ENCODE peak calls at places on chromosomes 13 and 19, in eight cellular contexts. One of them, this sample, is unnamed.

GRCh38 chr13:61286148-61286745 is 129.4 kb downstream of the PCDH20 start:
- DNase-seq in PC-3: peak; percentile 42
- DNase-seq in astrocyte of the spinal cord: no peak
- DNase-seq in neural progenitor cell: peak; percentile 53
- DNase-seq in neuronal stem cell: peak; percentile 2
- DNase-seq in foreskin fibroblast: no peak
- DNase-seq in CD8-positive, alpha-beta T cell: no peak
- DNase-seq in cardiac fibroblast: no peak
- DNase-seq in this sample: no peak

GRCh38 chr19:53908106-53908932 is 759 bp upstream of the CACNG7 start:
- DNase-seq in PC-3: peak; percentile 58
- DNase-seq in cardiac fibroblast: peak; percentile 54
- DNase-seq in neuronal stem cell: peak; percentile 77
- DNase-seq in foreskin fibroblast: peak; percentile 51
- DNase-seq in CD8-positive, alpha-beta T cell: no peak
- DNase-seq in neural progenitor cell: peak; percentile 88
- DNase-seq in astrocyte of the spinal cord: peak; percentile 23
- DNase-seq in this sample: peak; percentile 80

GRCh38 chr19:7902796-7903243 is 857 bp upstream of the MAP2K7 start:
- DNase-seq in PC-3: peak; percentile 35
- DNase-seq in neuronal stem cell: no peak
- DNase-seq in cardiac fibroblast: no peak
- DNase-seq in foreskin fibroblast: no peak
- DNase-seq in astrocyte of the spinal cord: no peak
- DNase-seq in CD8-positive, alpha-beta T cell: no peak
- DNase-seq in neural progenitor cell: no peak
- DNase-seq in this sample: no peak

GRCh38 chr19:51441410-51442390 is 16.6 kb downstream of the SIGLEC8 start:
- DNase-seq in foreskin fibroblast: no peak
- DNase-seq in CD8-positive, alpha-beta T cell: peak; percentile 72
- DNase-seq in cardiac fibroblast: no peak
- DNase-seq in neuronal stem cell: no peak
- DNase-seq in astrocyte of the spinal cord: no peak
- DNase-seq in neural progenitor cell: no peak
- DNase-seq in PC-3: peak; percentile 69
- DNase-seq in this sample: peak; percentile 90

GRCh38 chr13:113901642-113902041 is 37.8 kb upstream of the GAS6 start:
- DNase-seq in cardiac fibroblast: no peak
- DNase-seq in neural progenitor cell: no peak
- DNase-seq in astrocyte of the spinal cord: no peak
- DNase-seq in neuronal stem cell: no peak
- DNase-seq in CD8-positive, alpha-beta T cell: no peak
- DNase-seq in foreskin fibroblast: no peak
- DNase-seq in PC-3: no peak
- DNase-seq in this sample: no peak

GRCh38 chr19:37986048-37986750 is 79.2 kb downstream of the SIPA1L3 start:
- DNase-seq in cardiac fibroblast: no peak
- DNase-seq in PC-3: no peak
- DNase-seq in CD8-positive, alpha-beta T cell: no peak
- DNase-seq in astrocyte of the spinal cord: no peak
- DNase-seq in foreskin fibroblast: no peak
- DNase-seq in neuronal stem cell: no peak
- DNase-seq in neural progenitor cell: no peak
- DNase-seq in this sample: peak; percentile 72

GRCh38 chr13:56189439-56189838 is 951.3 kb upstream of the PRR20A start:
- DNase-seq in cardiac fibroblast: no peak
- DNase-seq in foreskin fibroblast: no peak
- DNase-seq in CD8-positive, alpha-beta T cell: no peak
- DNase-seq in PC-3: no peak
- DNase-seq in neural progenitor cell: no peak
- DNase-seq in neuronal stem cell: no peak
- DNase-seq in astrocyte of the spinal cord: no peak
- DNase-seq in this sample: no peak

GRCh38 chr19:41324921-41325639 is 15.1 kb downstream of the CCDC97 start:
- DNase-seq in CD8-positive, alpha-beta T cell: no peak
- DNase-seq in PC-3: peak; percentile 55
- DNase-seq in astrocyte of the spinal cord: peak; percentile 83
- DNase-seq in foreskin fibroblast: peak; percentile 75
- DNase-seq in neuronal stem cell: no peak
- DNase-seq in cardiac fibroblast: peak; percentile 90
- DNase-seq in neural progenitor cell: peak; percentile 60
- DNase-seq in this sample: peak; percentile 87

GRCh38 chr19:11138659-11139526 is 16.7 kb downstream of the SPC24 start:
- DNase-seq in neuronal stem cell: peak; percentile 57
- DNase-seq in neural progenitor cell: peak; percentile 78
- DNase-seq in PC-3: peak; percentile 89
- DNase-seq in foreskin fibroblast: peak; percentile 89
- DNase-seq in CD8-positive, alpha-beta T cell: no peak
- DNase-seq in cardiac fibroblast: peak; percentile 83
- DNase-seq in astrocyte of the spinal cord: peak; percentile 81
- DNase-seq in this sample: peak; percentile 77

GRCh38 chr19:10115392-10116084 is 4.0 kb downstream of the P2RY11 start:
- DNase-seq in foreskin fibroblast: no peak
- DNase-seq in CD8-positive, alpha-beta T cell: no peak
- DNase-seq in neuronal stem cell: no peak
- DNase-seq in PC-3: peak; percentile 15
- DNase-seq in cardiac fibroblast: peak; percentile 8
- DNase-seq in astrocyte of the spinal cord: no peak
- DNase-seq in neural progenitor cell: no peak
- DNase-seq in this sample: peak; percentile 80

GRCh38 chr19:43784251-43784980 is 3.6 kb upstream of the KCNN4 start:
- DNase-seq in cardiac fibroblast: peak; percentile 84
- DNase-seq in astrocyte of the spinal cord: peak; percentile 86
- DNase-seq in foreskin fibroblast: peak; percentile 77
- DNase-seq in neuronal stem cell: no peak
- DNase-seq in PC-3: peak; percentile 87
- DNase-seq in CD8-positive, alpha-beta T cell: peak; percentile 50
- DNase-seq in neural progenitor cell: no peak
- DNase-seq in this sample: no peak

GRCh38 chr13:46664195-46664594 is 111.2 kb downstream of the LRCH1 start:
- DNase-seq in foreskin fibroblast: no peak
- DNase-seq in neuronal stem cell: no peak
- DNase-seq in cardiac fibroblast: no peak
- DNase-seq in CD8-positive, alpha-beta T cell: no peak
- DNase-seq in astrocyte of the spinal cord: no peak
- DNase-seq in neural progenitor cell: no peak
- DNase-seq in PC-3: no peak
- DNase-seq in this sample: no peak

GRCh38 chr19:22144394-22144793 is 52.4 kb downstream of the ZNF676 start:
- DNase-seq in neural progenitor cell: peak; percentile 27
- DNase-seq in foreskin fibroblast: no peak
- DNase-seq in cardiac fibroblast: peak; percentile 35
- DNase-seq in astrocyte of the spinal cord: peak; percentile 16
- DNase-seq in neuronal stem cell: peak; percentile 9
- DNase-seq in PC-3: no peak
- DNase-seq in CD8-positive, alpha-beta T cell: no peak
- DNase-seq in this sample: no peak

GRCh38 chr13:75404721-75405120 is 77.2 kb downstream of the TBC1D4 start:
- DNase-seq in PC-3: no peak
- DNase-seq in cardiac fibroblast: no peak
- DNase-seq in neuronal stem cell: no peak
- DNase-seq in foreskin fibroblast: no peak
- DNase-seq in CD8-positive, alpha-beta T cell: no peak
- DNase-seq in neural progenitor cell: no peak
- DNase-seq in astrocyte of the spinal cord: no peak
- DNase-seq in this sample: no peak

GRCh38 chr13:97283888-97284287 is 61.8 kb downstream of the MBNL2 start:
- DNase-seq in neuronal stem cell: no peak
- DNase-seq in foreskin fibroblast: no peak
- DNase-seq in cardiac fibroblast: no peak
- DNase-seq in astrocyte of the spinal cord: no peak
- DNase-seq in neural progenitor cell: no peak
- DNase-seq in CD8-positive, alpha-beta T cell: no peak
- DNase-seq in PC-3: no peak
- DNase-seq in this sample: no peak

GRCh38 chr19:46598372-46598917 is 2.7 kb upstream of the CALM3 start:
- DNase-seq in foreskin fibroblast: no peak
- DNase-seq in neuronal stem cell: no peak
- DNase-seq in PC-3: no peak
- DNase-seq in astrocyte of the spinal cord: no peak
- DNase-seq in cardiac fibroblast: no peak
- DNase-seq in neural progenitor cell: no peak
- DNase-seq in CD8-positive, alpha-beta T cell: no peak
- DNase-seq in this sample: no peak

GRCh38 chr13:56338421-56338820 is 802.3 kb upstream of the PRR20A start:
- DNase-seq in CD8-positive, alpha-beta T cell: no peak
- DNase-seq in PC-3: no peak
- DNase-seq in foreskin fibroblast: no peak
- DNase-seq in cardiac fibroblast: no peak
- DNase-seq in neural progenitor cell: no peak
- DNase-seq in neuronal stem cell: no peak
- DNase-seq in astrocyte of the spinal cord: no peak
- DNase-seq in this sample: no peak

GRCh38 chr13:32911506-32911905 is 104.7 kb upstream of the KL start:
- DNase-seq in neuronal stem cell: peak; percentile 9
- DNase-seq in astrocyte of the spinal cord: peak; percentile 38
- DNase-seq in foreskin fibroblast: peak; percentile 34
- DNase-seq in neural progenitor cell: peak; percentile 54
- DNase-seq in PC-3: peak; percentile 61
- DNase-seq in cardiac fibroblast: peak; percentile 67
- DNase-seq in CD8-positive, alpha-beta T cell: no peak
- DNase-seq in this sample: no peak

DNA sequence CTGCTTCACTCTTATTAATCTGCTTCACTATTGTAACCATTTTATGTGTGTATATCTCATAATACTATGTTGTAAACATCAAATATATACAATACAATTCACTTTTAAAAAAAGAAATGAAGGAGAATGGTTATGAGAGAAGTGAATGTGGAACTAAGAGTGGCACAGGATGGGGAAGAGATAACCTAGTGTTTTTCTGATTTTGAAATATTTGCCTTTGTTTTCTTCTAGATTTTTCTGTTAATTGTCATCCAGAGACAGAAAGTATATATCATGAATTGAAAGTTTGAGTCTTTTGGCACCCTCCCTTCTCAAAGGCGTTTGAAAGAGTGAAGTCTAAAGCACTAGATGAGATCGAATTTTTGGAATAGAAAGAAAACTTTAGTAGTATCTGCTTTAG is 2.8 kb downstream of the DNAJC3 start:
- DNase-seq in CD8-positive, alpha-beta T cell: no peak
- DNase-seq in neural progenitor cell: no peak
- DNase-seq in PC-3: no peak
- DNase-seq in cardiac fibroblast: no peak
- DNase-seq in foreskin fibroblast: no peak
- DNase-seq in astrocyte of the spinal cord: no peak
- DNase-seq in neuronal stem cell: no peak
- DNase-seq in this sample: no peak
- H3K4me3 ChIP-seq in CD8-positive, alpha-beta T cell: no peak overlapping the region
- H3K4me3 ChIP-seq in neural progenitor cell: no peak overlapping the region
- H3K4me3 ChIP-seq in PC-3: peak overlapping the region; percentile 98
- H3K4me3 ChIP-seq in cardiac fibroblast: no peak overlapping the region
- H3K4me3 ChIP-seq in foreskin fibroblast: no peak overlapping the region
- H3K4me3 ChIP-seq in astrocyte of the spinal cord: no peak overlapping the region
- H3K4me3 ChIP-seq in neuronal stem cell: no peak overlapping the region
- H3K4me3 ChIP-seq in this sample: peak overlapping the region; percentile 81

GRCh38 chr19:4390862-4391693 is 9.3 kb downstream of the SH3GL1 start:
- DNase-seq in foreskin fibroblast: no peak
- DNase-seq in neuronal stem cell: no peak
- DNase-seq in PC-3: no peak
- DNase-seq in cardiac fibroblast: no peak
- DNase-seq in astrocyte of the spinal cord: no peak
- DNase-seq in neural progenitor cell: no peak
- DNase-seq in CD8-positive, alpha-beta T cell: no peak
- DNase-seq in this sample: no peak
- H3K4me3 ChIP-seq in foreskin fibroblast: no peak overlapping the region
- H3K4me3 ChIP-seq in neuronal stem cell: peak overlapping the region; percentile 28
- H3K4me3 ChIP-seq in PC-3: no peak overlapping the region
- H3K4me3 ChIP-seq in cardiac fibroblast: peak overlapping the region; percentile 5
- H3K4me3 ChIP-seq in astrocyte of the spinal cord: no peak overlapping the region
- H3K4me3 ChIP-seq in neural progenitor cell: peak overlapping the region; percentile 30
- H3K4me3 ChIP-seq in CD8-positive, alpha-beta T cell: no peak overlapping the region
- H3K4me3 ChIP-seq in this sample: no peak overlapping the region

GRCh38 chr13:110305001-110305400 is 2.0 kb downstream of the COL4A1 start:
- DNase-seq in astrocyte of the spinal cord: no peak
- DNase-seq in cardiac fibroblast: peak; percentile 42
- DNase-seq in foreskin fibroblast: no peak
- DNase-seq in PC-3: no peak
- DNase-seq in neuronal stem cell: no peak
- DNase-seq in CD8-positive, alpha-beta T cell: no peak
- DNase-seq in neural progenitor cell: no peak
- DNase-seq in this sample: no peak
- H3K4me3 ChIP-seq in astrocyte of the spinal cord: peak overlapping the region; percentile 77
- H3K4me3 ChIP-seq in cardiac fibroblast: peak overlapping the region; percentile 88
- H3K4me3 ChIP-seq in foreskin fibroblast: peak overlapping the region; percentile 87
- H3K4me3 ChIP-seq in PC-3: peak overlapping the region; percentile 72
- H3K4me3 ChIP-seq in neuronal stem cell: no peak overlapping the region
- H3K4me3 ChIP-seq in CD8-positive, alpha-beta T cell: no peak overlapping the region
- H3K4me3 ChIP-seq in neural progenitor cell: peak overlapping the region; percentile 94
- H3K4me3 ChIP-seq in this sample: peak overlapping the region; percentile 49

GRCh38 chr13:77696006-77696862 is 1.3 kb upstream of the SLAIN1 start:
- DNase-seq in astrocyte of the spinal cord: peak; percentile 21
- DNase-seq in CD8-positive, alpha-beta T cell: no peak
- DNase-seq in cardiac fibroblast: no peak
- DNase-seq in foreskin fibroblast: no peak
- DNase-seq in PC-3: peak; percentile 47
- DNase-seq in neuronal stem cell: peak; percentile 37
- DNase-seq in neural progenitor cell: peak; percentile 69
- DNase-seq in this sample: no peak

GRCh38 chr13:77699059-77699680 is 1.7 kb downstream of the SLAIN1 start:
- DNase-seq in PC-3: no peak
- DNase-seq in neural progenitor cell: no peak
- DNase-seq in foreskin fibroblast: no peak
- DNase-seq in astrocyte of the spinal cord: no peak
- DNase-seq in CD8-positive, alpha-beta T cell: no peak
- DNase-seq in neuronal stem cell: no peak
- DNase-seq in cardiac fibroblast: no peak
- DNase-seq in this sample: no peak

GRCh38 chr13:77698211-77699058 is 948 bp downstream of the SLAIN1 start:
- DNase-seq in PC-3: peak; percentile 24
- DNase-seq in neural progenitor cell: peak; percentile 73
- DNase-seq in neuronal stem cell: peak; percentile 36
- DNase-seq in foreskin fibroblast: peak; percentile 1
- DNase-seq in cardiac fibroblast: peak; percentile 3
- DNase-seq in astrocyte of the spinal cord: no peak
- DNase-seq in CD8-positive, alpha-beta T cell: peak; percentile 23
- DNase-seq in this sample: peak; percentile 90

GRCh38 chr13:77697208-77698103 is at the start of gene SLAIN1:
- DNase-seq in neural progenitor cell: peak; percentile 95
- DNase-seq in foreskin fibroblast: peak; percentile 2
- DNase-seq in neuronal stem cell: peak; percentile 85
- DNase-seq in PC-3: peak; percentile 67
- DNase-seq in CD8-positive, alpha-beta T cell: peak; percentile 79
- DNase-seq in astrocyte of the spinal cord: peak; percentile 70
- DNase-seq in cardiac fibroblast: no peak
- DNase-seq in this sample: peak; percentile 95

DNA sequence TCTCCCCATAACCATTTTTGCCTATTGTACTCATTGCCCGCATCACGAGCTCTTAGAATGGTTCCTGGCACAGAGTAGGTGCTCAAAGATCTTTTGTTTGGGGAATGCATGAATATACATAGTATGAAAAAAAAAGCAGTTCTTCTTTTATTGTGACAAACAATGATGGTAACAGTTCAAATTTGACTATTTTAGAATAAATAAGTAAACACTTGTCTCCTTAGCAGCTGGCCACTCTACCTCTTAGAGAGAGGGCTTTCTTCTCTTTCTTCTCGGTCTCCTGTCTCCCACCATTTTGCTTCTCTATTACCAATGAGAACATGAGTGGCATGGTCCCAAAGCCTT is 652 bp upstream of the SLAIN1 start:
- DNase-seq in CD8-positive, alpha-beta T cell: no peak
- DNase-seq in neural progenitor cell: no peak
- DNase-seq in foreskin fibroblast: no peak
- DNase-seq in PC-3: no peak
- DNase-seq in cardiac fibroblast: no peak
- DNase-seq in astrocyte of the spinal cord: no peak
- DNase-seq in neuronal stem cell: no peak
- DNase-seq in this sample: no peak
- H3K4me3 ChIP-seq in CD8-positive, alpha-beta T cell: peak overlapping the region; percentile 88
- H3K4me3 ChIP-seq in neural progenitor cell: peak overlapping the region; percentile 83
- H3K4me3 ChIP-seq in foreskin fibroblast: no peak overlapping the region
- H3K4me3 ChIP-seq in PC-3: peak overlapping the region; percentile 67
- H3K4me3 ChIP-seq in cardiac fibroblast: no peak overlapping the region
- H3K4me3 ChIP-seq in astrocyte of the spinal cord: peak overlapping the region; percentile 48
- H3K4me3 ChIP-seq in neuronal stem cell: peak overlapping the region; percentile 58
- H3K4me3 ChIP-seq in this sample: peak overlapping the region; percentile 89

This sample was measured in spleen.